ENCODE peak calls at places on chromosomes 12 and 14, in five cellular contexts. F is spleen, W is chondrocyte, G is MCF 10A, Y is MM.1S. V is an unnamed sample.

GRCh38 chr12:95243497-95244183 is 26.0 kb downstream of the VEZT start:
- DNase-seq in F (no peak), G (no peak), Y (no peak), W (no peak), V (no peak)

GRCh38 chr12:95733156-95733825 is 57.3 kb downstream of the NTN4 start:
- DNase-seq in F (no peak), Y (no peak), G (peak; percentile 25), W (no peak), V (no peak)

GRCh38 chr14:71497645-71498086 is 434.6 kb upstream of the RGS6 start:
- DNase-seq in G (peak; percentile 39), Y (peak; percentile 16), W (no peak), F (no peak), V (no peak)

GRCh38 chr14:103391048-103391447 is 5.8 kb downstream of the MARK3 start:
- DNase-seq in G (peak; percentile 68), Y (peak; percentile 25), F (no peak), W (no peak), V (no peak)

GRCh38 chr12:108495054-108495453 is 20.0 kb upstream of the FICD start:
- DNase-seq in G (peak; percentile 66), Y (peak; percentile 18), F (no peak), W (no peak), V (no peak)

GRCh38 chr12:115752913-115753726 is 524.4 kb downstream of the MED13L start:
- DNase-seq in F (no peak), W (no peak), Y (peak; percentile 21), G (peak; percentile 66), V (no peak)

GRCh38 chr12:639988-640387 is 23.3 kb downstream of the NINJ2 start:
- DNase-seq in W (no peak), F (no peak), Y (no peak), G (no peak), V (no peak)

GRCh38 chr14:53663709-53664108 is 292.9 kb downstream of the BMP4 start:
- DNase-seq in Y (no peak), F (no peak), W (no peak), G (peak; percentile 26), V (no peak)

GRCh38 chr12:129994634-129995033 is 90.8 kb upstream of the TMEM132D start:
- DNase-seq in W (no peak), Y (no peak), F (no peak), G (no peak), V (no peak)

GRCh38 chr12:40393031-40393430 is 168.2 kb downstream of the LRRK2 start:
- DNase-seq in G (no peak), W (no peak), Y (no peak), F (no peak), V (no peak)

GRCh38 chr12:95836630-95837239 is 22.0 kb upstream of the SNRPF start:
- DNase-seq in Y (no peak), G (no peak), F (no peak), W (no peak), V (no peak)

GRCh38 chr12:5581616-5582367 is 149.9 kb downstream of the NTF3 start:
- DNase-seq in Y (no peak), W (no peak), G (no peak), F (no peak), V (no peak)

GRCh38 chr12:2795291-2796186 is 769 bp downstream of the FKBP4 start:
- DNase-seq in G (peak; percentile 57), W (no peak), F (peak; percentile 95), Y (peak; percentile 66), V (peak; percentile 92)

DNA sequence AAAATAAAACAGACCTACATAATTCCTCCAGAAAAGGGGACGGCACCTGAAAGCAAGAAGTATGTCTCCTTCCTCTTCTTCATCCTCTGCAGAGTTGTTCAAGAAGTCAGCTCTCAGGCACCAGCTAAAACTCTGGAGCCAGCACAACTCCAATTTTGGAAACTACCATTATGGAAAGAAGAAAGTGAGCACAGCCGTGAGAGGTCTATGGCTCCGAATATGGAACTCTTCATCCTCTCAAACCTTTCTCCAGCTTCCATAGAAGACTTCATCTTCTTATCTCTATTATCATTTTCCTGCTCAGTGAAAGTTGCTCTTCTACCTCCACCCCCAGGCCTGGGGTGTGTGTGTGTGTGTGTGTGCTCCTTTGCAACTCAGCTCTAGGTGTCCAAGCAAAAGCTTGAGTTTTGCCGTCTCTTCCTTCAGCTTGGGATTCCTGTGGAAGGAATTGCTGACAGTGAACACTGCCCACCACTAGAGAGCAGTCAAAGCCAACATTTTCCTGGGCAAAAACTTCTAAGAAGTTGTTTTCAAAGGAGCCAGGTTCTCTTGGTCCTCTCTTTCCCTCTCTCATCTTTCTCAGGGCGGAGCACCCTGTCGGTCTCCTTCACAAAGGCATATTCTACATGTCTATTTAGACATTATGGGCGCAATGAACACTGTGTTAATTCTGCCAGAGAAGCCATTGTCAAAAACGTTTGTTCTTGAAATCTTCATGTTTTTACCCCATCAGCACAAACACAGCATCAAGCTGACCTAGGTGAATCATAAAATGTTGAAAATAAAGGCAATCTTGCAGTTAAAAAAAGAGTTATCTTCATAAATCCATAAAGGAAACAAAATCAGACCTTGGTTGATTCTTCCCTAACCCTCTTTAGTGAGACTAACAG is 155.1 kb downstream of the DIO2 start:
- DNase-seq in Y (peak; percentile 20), F (no peak), W (no peak), G (peak; percentile 64), V (no peak)
- TF ChIP-seq CTCF in Y (peak; percentile 46), F (peak; percentile 47), W (peak; percentile 94), G (peak; percentile 82), V (peak; percentile 73)

DNA sequence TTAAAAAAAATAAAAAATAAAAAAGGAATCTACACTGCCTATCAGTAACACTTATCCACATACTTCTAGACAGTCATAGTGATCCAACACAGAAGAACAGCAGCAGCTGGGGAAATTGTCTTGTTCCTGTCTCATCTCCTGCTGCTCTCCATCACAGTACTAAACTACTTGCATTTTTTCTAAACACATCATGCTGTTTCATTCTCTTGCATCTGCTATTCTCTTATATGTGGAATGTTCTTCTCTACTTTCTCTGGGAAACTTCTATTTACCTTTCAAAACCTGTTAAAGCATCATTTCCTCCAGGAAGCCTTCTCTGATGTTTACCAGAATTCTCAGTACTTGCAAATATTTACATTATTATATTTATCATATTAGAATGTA is 57.0 kb downstream of the ATF7 start:
- DNase-seq in G (no peak), W (no peak), F (no peak), Y (no peak), V (no peak)
- TF ChIP-seq CTCF in G (no peak), W (no peak), F (no peak), Y (no peak), V (no peak)

DNA sequence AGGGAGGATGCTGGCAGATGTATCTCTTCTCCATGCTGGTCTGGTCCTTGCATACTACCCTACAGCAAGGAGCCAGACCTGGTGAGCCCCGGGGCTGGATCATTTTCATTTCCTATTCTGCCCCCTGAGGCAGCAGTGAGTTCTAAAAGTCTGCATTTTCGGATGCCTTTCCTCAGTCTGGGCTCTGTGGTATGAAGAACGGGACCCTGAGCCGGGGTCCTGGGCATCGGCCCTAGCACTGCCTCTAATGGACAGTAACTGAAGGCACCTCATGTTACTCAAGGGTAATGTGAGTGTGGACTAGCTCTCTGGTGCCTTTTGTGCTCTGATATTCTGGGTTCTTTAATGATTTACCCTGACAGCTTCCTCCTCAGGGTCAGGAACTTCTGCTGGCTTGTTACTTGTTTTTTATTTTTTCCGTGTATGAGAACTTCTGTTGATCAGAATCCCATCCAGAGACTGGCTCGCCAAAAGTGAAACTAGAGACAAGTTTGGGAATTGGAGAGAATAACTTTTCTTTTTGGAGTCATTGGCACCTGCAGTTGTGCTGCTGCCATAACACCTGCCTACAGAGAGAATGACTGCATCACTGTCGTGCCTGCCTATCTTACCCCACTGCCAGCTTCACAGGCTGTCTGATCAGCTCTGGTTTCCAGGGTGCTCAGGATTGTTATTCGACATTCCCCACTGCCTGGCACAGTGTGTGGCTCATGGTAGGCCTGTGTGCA is 62.3 kb downstream of the SUSD6 start:
- DNase-seq in G (no peak), W (no peak), Y (peak; percentile 26), F (no peak), V (no peak)
- TF ChIP-seq CTCF in G (no peak), W (peak; percentile 19), Y (no peak), F (peak; percentile 23), V (no peak)

GRCh38 chr14:88611878-88612277 is 49.0 kb downstream of the ZC3H14 start:
- DNase-seq in W (no peak), G (no peak), Y (no peak), F (no peak), V (no peak)
- TF ChIP-seq CTCF in W (no peak), G (no peak), Y (no peak), F (no peak), V (no peak)

GRCh38 chr12:41566703-41567102 is 378.6 kb downstream of the PDZRN4 start:
- DNase-seq in G (no peak), Y (no peak), F (no peak), W (no peak), V (no peak)

GRCh38 chr12:41563044-41563443 is 374.9 kb downstream of the PDZRN4 start:
- DNase-seq in Y (no peak), F (no peak), W (no peak), G (no peak), V (no peak)

GRCh38 chr12:41564816-41565215 is 376.7 kb downstream of the PDZRN4 start:
- DNase-seq in W (no peak), Y (no peak), F (no peak), G (no peak), V (no peak)
- TF ChIP-seq CTCF in W (peak; percentile 44), Y (no peak), F (no peak), G (no peak), V (no peak)

GRCh38 chr12:118358008-118358359 is 14.7 kb downstream of the TAOK3 start:
- DNase-seq in Y (no peak), F (no peak), W (no peak), G (no peak), V (no peak)
- TF ChIP-seq CTCF in Y (no peak), F (no peak), W (peak; percentile 15), G (no peak), V (no peak)

GRCh38 chr12:74440469-74440868 is 97.2 kb upstream of the ATXN7L3B start:
- DNase-seq in F (no peak), Y (no peak), G (no peak), W (no peak), V (no peak)

GRCh38 chr12:74449872-74450271 is 87.8 kb upstream of the ATXN7L3B start:
- DNase-seq in F (no peak), Y (no peak), G (peak; percentile 68), W (no peak), V (no peak)

GRCh38 chr12:74441872-74442271 is 95.8 kb upstream of the ATXN7L3B start:
- DNase-seq in F (no peak), G (no peak), W (no peak), Y (no peak), V (no peak)

GRCh38 chr12:74446466-74446865 is 91.2 kb upstream of the ATXN7L3B start:
- DNase-seq in G (no peak), F (no peak), W (no peak), Y (no peak), V (no peak)
- TF ChIP-seq CTCF in G (no peak), F (no peak), W (no peak), Y (no peak), V (no peak)

DNA sequence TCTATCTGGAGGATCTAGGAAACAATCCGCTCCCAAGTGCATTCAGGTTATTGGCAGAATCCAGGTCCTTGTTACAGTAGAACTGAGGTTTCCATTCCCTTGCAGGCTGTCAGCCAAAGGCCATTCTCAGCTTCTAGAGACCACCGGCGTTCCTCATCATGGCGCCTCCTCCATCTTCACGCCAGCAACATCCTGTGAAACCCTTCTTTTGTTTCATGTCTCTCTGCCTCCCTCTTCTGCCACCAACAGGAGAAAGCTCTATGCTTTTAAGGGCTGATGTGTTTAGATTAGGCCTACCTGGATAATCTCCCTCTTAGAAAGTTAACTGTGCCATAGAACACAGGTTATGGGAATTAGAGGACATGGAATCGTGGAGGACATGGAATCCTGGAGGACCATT is 133.0 kb upstream of the RASSF8 start:
- DNase-seq in Y (no peak), F (no peak), G (no peak), W (no peak), V (no peak)
- TF ChIP-seq CTCF in Y (no peak), F (no peak), G (no peak), W (peak; percentile 33), V (no peak)

V was measured in kidney.